ENCODE peak calls at places on chromosomes 6 and 20, in four cellular contexts. One of them, this sample, is unnamed. For H3K4me1, the result is how much of the 10 kb centered on the place peaks cover.

GRCh38 chr6:110075406-110075805 is 97.3 kb downstream of the GPR6 start:
- DNase-seq in uterus: no peak
- DNase-seq in tibial nerve: no peak
- DNase-seq in thyroid gland: no peak
- DNase-seq in this sample: no peak

GRCh38 chr20:46828471-46828870 is 66.2 kb upstream of the EYA2 start:
- DNase-seq in uterus: no peak
- DNase-seq in tibial nerve: no peak
- DNase-seq in thyroid gland: no peak
- DNase-seq in this sample: no peak

GRCh38 chr20:45405566-45406259 is 2.4 kb upstream of the DBNDD2 start:
- DNase-seq in uterus: peak
- DNase-seq in tibial nerve: no peak
- DNase-seq in thyroid gland: peak
- DNase-seq in this sample: peak

GRCh38 chr6:24646771-24647170 is 780 bp upstream of the KIAA0319 start:
- DNase-seq in uterus: no peak
- DNase-seq in tibial nerve: no peak
- DNase-seq in thyroid gland: no peak
- DNase-seq in this sample: no peak

GRCh38 chr6:111709615-111710398 is 104.1 kb upstream of the TRAF3IP2 start:
- DNase-seq in uterus: peak
- DNase-seq in tibial nerve: peak
- DNase-seq in thyroid gland: peak
- DNase-seq in this sample: peak

GRCh38 chr6:22926613-22927348 is 357.4 kb downstream of the HDGFL1 start:
- DNase-seq in uterus: no peak
- DNase-seq in tibial nerve: no peak
- DNase-seq in thyroid gland: no peak
- DNase-seq in this sample: no peak

GRCh38 chr6:5514353-5514752 is 253.0 kb downstream of the FARS2 start:
- DNase-seq in uterus: no peak
- DNase-seq in tibial nerve: no peak
- DNase-seq in thyroid gland: no peak
- DNase-seq in this sample: no peak

GRCh38 chr20:25220021-25220730 is 24.7 kb downstream of the ENTPD6 start:
- DNase-seq in uterus: peak
- DNase-seq in tibial nerve: no peak
- DNase-seq in thyroid gland: no peak
- DNase-seq in this sample: no peak

GRCh38 chr6:163170294-163170883 is 244.1 kb upstream of the QKI start:
- DNase-seq in uterus: no peak
- DNase-seq in tibial nerve: no peak
- DNase-seq in thyroid gland: no peak
- DNase-seq in this sample: no peak

GRCh38 chr20:1336699-1337387 is 7.9 kb upstream of the SDCBP2 start:
- DNase-seq in uterus: peak
- DNase-seq in tibial nerve: no peak
- DNase-seq in thyroid gland: peak
- DNase-seq in this sample: peak

GRCh38 chr20:4740774-4741431 is 19.2 kb downstream of the PRND start:
- DNase-seq in uterus: peak
- DNase-seq in tibial nerve: peak
- DNase-seq in thyroid gland: peak
- DNase-seq in this sample: peak

GRCh38 chr20:22771706-22772105 is 187.3 kb upstream of the FOXA2 start:
- DNase-seq in uterus: no peak
- DNase-seq in tibial nerve: no peak
- DNase-seq in thyroid gland: no peak
- DNase-seq in this sample: no peak

GRCh38 chr20:47663354-47664067 is 121.8 kb downstream of the SULF2 start:
- DNase-seq in uterus: peak
- DNase-seq in tibial nerve: peak
- DNase-seq in thyroid gland: peak
- DNase-seq in this sample: peak

GRCh38 chr6:132749111-132749510 is 8.6 kb downstream of the VNN2 start:
- DNase-seq in uterus: no peak
- DNase-seq in tibial nerve: no peak
- DNase-seq in thyroid gland: no peak
- DNase-seq in this sample: no peak

GRCh38 chr6:20915150-20915549 is 380.9 kb downstream of the CDKAL1 start:
- DNase-seq in uterus: no peak
- DNase-seq in tibial nerve: no peak
- DNase-seq in thyroid gland: no peak
- DNase-seq in this sample: no peak

GRCh38 chr6:107536183-107536582 is 46.3 kb downstream of the SOBP start:
- DNase-seq in uterus: no peak
- DNase-seq in tibial nerve: no peak
- DNase-seq in thyroid gland: no peak
- DNase-seq in this sample: no peak

GRCh38 chr6:33732819-33733218 is 13.9 kb downstream of the IP6K3 start:
- DNase-seq in uterus: no peak
- DNase-seq in tibial nerve: no peak
- DNase-seq in thyroid gland: no peak
- DNase-seq in this sample: no peak

GRCh38 chr6:82711105-82711829 is 347.6 kb downstream of the TPBG start:
- DNase-seq in uterus: no peak
- DNase-seq in tibial nerve: no peak
- DNase-seq in thyroid gland: no peak
- DNase-seq in this sample: no peak

DNA sequence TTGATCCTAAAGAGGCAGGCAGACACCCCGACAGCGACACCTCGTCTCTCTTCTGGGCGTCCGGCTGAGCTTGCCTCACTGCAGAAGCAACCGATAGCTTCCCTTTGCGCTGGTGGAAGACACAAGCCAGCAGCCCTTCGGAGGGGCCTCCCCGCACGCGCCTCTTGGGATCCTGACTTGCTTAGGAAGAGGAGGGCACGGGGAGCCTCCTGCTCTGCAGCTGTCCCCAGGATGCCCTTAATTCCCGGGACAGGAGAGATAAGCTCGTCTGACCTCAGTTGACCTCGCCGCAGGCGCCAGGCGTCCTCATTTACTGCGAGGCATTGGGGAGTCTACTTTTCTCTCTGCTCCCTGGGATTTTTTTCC is 94.0 kb downstream of the CD83 start:
- DNase-seq in uterus: peak
- DNase-seq in tibial nerve: no peak
- DNase-seq in thyroid gland: no peak
- DNase-seq in this sample: peak
- TF ChIP-seq POLR2A in uterus: no peak
- TF ChIP-seq POLR2A in tibial nerve: no peak
- TF ChIP-seq POLR2A in thyroid gland: no peak
- TF ChIP-seq POLR2A in this sample: no peak

GRCh38 chr6:53257001-53257400 is 91.7 kb downstream of the ELOVL5 start:
- DNase-seq in uterus: no peak
- DNase-seq in tibial nerve: no peak
- DNase-seq in thyroid gland: no peak
- DNase-seq in this sample: no peak

GRCh38 chr6:53258076-53258773 is 90.5 kb downstream of the ELOVL5 start:
- DNase-seq in uterus: no peak
- DNase-seq in tibial nerve: no peak
- DNase-seq in thyroid gland: no peak
- DNase-seq in this sample: no peak

GRCh38 chr6:53258774-53259155 is 90.0 kb downstream of the ELOVL5 start:
- DNase-seq in uterus: no peak
- DNase-seq in tibial nerve: no peak
- DNase-seq in thyroid gland: no peak
- DNase-seq in this sample: no peak

GRCh38 chr6:53257533-53257932 is 91.2 kb downstream of the ELOVL5 start:
- DNase-seq in uterus: no peak
- DNase-seq in tibial nerve: no peak
- DNase-seq in thyroid gland: no peak
- DNase-seq in this sample: no peak

DNA sequence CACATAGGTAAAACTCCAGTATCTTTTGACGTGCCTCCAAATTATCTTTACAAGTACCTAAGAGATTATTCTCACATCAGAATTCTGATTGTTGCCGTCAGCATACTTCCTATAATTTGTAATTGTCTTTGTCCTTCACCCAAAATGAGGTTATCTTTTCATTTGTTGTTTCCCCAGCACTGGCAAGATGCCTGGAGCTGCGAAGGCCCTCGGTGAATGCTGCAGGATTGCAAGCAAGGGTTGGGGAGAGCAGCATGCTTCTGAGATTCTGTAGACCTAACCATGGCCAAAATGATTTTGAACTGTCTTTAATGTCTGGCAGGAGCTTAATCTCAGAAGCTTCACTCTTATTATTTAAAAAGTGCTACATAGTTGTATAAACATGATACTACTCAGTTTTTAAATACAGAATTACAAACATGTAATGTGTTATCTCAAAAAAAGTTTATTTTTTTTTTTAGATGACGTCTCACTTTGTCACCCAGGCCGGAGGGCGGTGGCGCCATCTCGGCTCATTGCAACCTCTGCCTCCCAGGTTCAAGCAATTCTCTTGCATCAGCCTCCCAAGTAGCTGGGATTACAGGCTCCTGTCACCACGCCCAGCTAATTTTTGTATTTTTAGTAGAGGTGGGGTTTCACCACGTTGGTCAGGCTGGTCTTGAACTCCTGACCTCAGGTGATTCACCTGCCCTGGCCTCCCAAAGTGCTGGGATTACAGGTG is 88.7 kb downstream of the ELOVL5 start:
- DNase-seq in uterus: no peak
- DNase-seq in tibial nerve: no peak
- DNase-seq in thyroid gland: no peak
- DNase-seq in this sample: peak
- H3K4me1 ChIP-seq in uterus: under half
- H3K4me1 ChIP-seq in tibial nerve: under half
- H3K4me1 ChIP-seq in thyroid gland: under half
- H3K4me1 ChIP-seq in this sample: under half

GRCh38 chr6:41936073-41936837 is 5.4 kb downstream of the CCND3 start:
- DNase-seq in uterus: peak
- DNase-seq in tibial nerve: no peak
- DNase-seq in thyroid gland: peak
- DNase-seq in this sample: peak
- TF ChIP-seq POLR2A in uterus: no peak
- TF ChIP-seq POLR2A in tibial nerve: no peak
- TF ChIP-seq POLR2A in thyroid gland: no peak
- TF ChIP-seq POLR2A in this sample: no peak

GRCh38 chr20:43920797-43921196 is 6.1 kb downstream of the TOX2 start:
- DNase-seq in uterus: no peak
- DNase-seq in tibial nerve: no peak
- DNase-seq in thyroid gland: no peak
- DNase-seq in this sample: no peak

GRCh38 chr20:43921227-43921780 is 6.7 kb downstream of the TOX2 start:
- DNase-seq in uterus: no peak
- DNase-seq in tibial nerve: no peak
- DNase-seq in thyroid gland: no peak
- DNase-seq in this sample: no peak

GRCh38 chr20:43923917-43924316 is 9.3 kb downstream of the TOX2 start:
- DNase-seq in uterus: no peak
- DNase-seq in tibial nerve: no peak
- DNase-seq in thyroid gland: no peak
- DNase-seq in this sample: no peak

GRCh38 chr20:43923322-43923721 is 8.7 kb downstream of the TOX2 start:
- DNase-seq in uterus: no peak
- DNase-seq in tibial nerve: no peak
- DNase-seq in thyroid gland: no peak
- DNase-seq in this sample: no peak

GRCh38 chr20:43922614-43923013 is 8.0 kb downstream of the TOX2 start:
- DNase-seq in uterus: no peak
- DNase-seq in tibial nerve: no peak
- DNase-seq in thyroid gland: no peak
- DNase-seq in this sample: no peak
- H3K4me1 ChIP-seq in uterus: under half
- H3K4me1 ChIP-seq in tibial nerve: under half
- H3K4me1 ChIP-seq in thyroid gland: under half
- H3K4me1 ChIP-seq in this sample: under half

GRCh38 chr20:57398231-57398821 is 7.1 kb downstream of the RBM38 start:
- DNase-seq in uterus: peak
- DNase-seq in tibial nerve: no peak
- DNase-seq in thyroid gland: peak
- DNase-seq in this sample: peak
- TF ChIP-seq POLR2A in uterus: no peak
- TF ChIP-seq POLR2A in tibial nerve: no peak
- TF ChIP-seq POLR2A in thyroid gland: no peak
- TF ChIP-seq POLR2A in this sample: peak

GRCh38 chr6:14721103-14721758 is 524.6 kb upstream of the JARID2 start:
- DNase-seq in uterus: no peak
- DNase-seq in tibial nerve: no peak
- DNase-seq in thyroid gland: no peak
- DNase-seq in this sample: no peak
- H3K4me1 ChIP-seq in uterus: under half
- H3K4me1 ChIP-seq in tibial nerve: under half
- H3K4me1 ChIP-seq in thyroid gland: under half
- H3K4me1 ChIP-seq in this sample: under half

DNA sequence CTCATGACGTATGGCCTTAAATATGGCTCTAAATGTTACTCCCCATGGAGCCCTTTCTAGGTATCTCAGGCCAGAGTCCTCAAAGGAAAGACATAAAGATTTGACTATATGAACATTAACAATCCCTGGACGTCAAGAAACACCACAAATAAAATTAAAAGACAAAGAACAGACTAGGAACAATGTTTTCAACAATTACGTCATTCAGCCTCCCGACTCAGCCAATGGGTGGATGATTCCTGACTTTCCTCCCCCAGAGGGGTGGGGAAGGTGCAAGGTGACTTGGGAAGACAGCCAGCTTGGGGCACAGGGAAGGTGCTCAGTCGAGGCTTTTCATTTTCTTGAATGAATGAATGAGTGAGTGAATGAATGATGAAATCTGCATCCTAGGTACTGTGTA is 157.4 kb downstream of the TFAP2C start:
- DNase-seq in uterus: no peak
- DNase-seq in tibial nerve: no peak
- DNase-seq in thyroid gland: no peak
- DNase-seq in this sample: no peak
- TF ChIP-seq POLR2A in uterus: no peak
- TF ChIP-seq POLR2A in tibial nerve: no peak
- TF ChIP-seq POLR2A in thyroid gland: no peak
- TF ChIP-seq POLR2A in this sample: no peak

GRCh38 chr6:52575490-52575868 is 1.4 kb downstream of the TRAM2 start:
- DNase-seq in uterus: no peak
- DNase-seq in tibial nerve: no peak
- DNase-seq in thyroid gland: no peak
- DNase-seq in this sample: no peak
- H3K4me1 ChIP-seq in uterus: under half
- H3K4me1 ChIP-seq in tibial nerve: under half
- H3K4me1 ChIP-seq in thyroid gland: under half
- H3K4me1 ChIP-seq in this sample: under half

GRCh38 chr6:17280552-17281090 is 540 bp upstream of the RBM24 start:
- DNase-seq in uterus: peak
- DNase-seq in tibial nerve: no peak
- DNase-seq in thyroid gland: peak
- DNase-seq in this sample: peak
- TF ChIP-seq POLR2A in uterus: peak
- TF ChIP-seq POLR2A in tibial nerve: no peak
- TF ChIP-seq POLR2A in thyroid gland: no peak
- TF ChIP-seq POLR2A in this sample: no peak